ENCODE peak calls at places on chromosomes 3 and 15, in five cellular contexts. E is WERI-Rb-1, L is psoas muscle, H is adrenal gland, Z is IMR-90. Q is an unnamed sample. For H3K36me3, the result is how much of the 10 kb centered on the place peaks cover.

GRCh38 chr3:901953-902778 is 190.7 kb upstream of the CNTN6 start:
- DNase-seq in E (no peak), L (no peak), H (no peak), Z (no peak), Q (no peak)

GRCh38 chr15:39741258-39741657 is 41.4 kb downstream of the FSIP1 start:
- DNase-seq in E (no peak), L (no peak), H (no peak), Z (peak), Q (no peak)

GRCh38 chr3:197363553-197364409 is 65.4 kb upstream of the DLG1 start:
- DNase-seq in E (no peak), L (no peak), H (no peak), Z (no peak), Q (no peak)

GRCh38 chr3:76442374-76442915 is 597.5 kb upstream of the ROBO2 start:
- DNase-seq in E (no peak), L (no peak), H (no peak), Z (peak), Q (no peak)

GRCh38 chr3:153614131-153614530 is 452.1 kb downstream of the RAP2B start:
- DNase-seq in E (no peak), L (no peak), H (no peak), Z (no peak), Q (no peak)

GRCh38 chr3:174342206-174342605 is 516.9 kb upstream of the NAALADL2 start:
- DNase-seq in E (no peak), L (no peak), H (no peak), Z (peak), Q (no peak)

GRCh38 chr3:41304603-41305002 is 105.3 kb downstream of the CTNNB1 start:
- DNase-seq in E (no peak), L (no peak), H (peak), Z (peak), Q (no peak)

GRCh38 chr3:155880286-155880685 is 9.8 kb downstream of the GMPS start:
- DNase-seq in E (no peak), L (no peak), H (no peak), Z (no peak), Q (no peak)

GRCh38 chr3:35789039-35789438 is 149.7 kb downstream of the ARPP21 start:
- DNase-seq in E (no peak), L (no peak), H (no peak), Z (no peak), Q (no peak)

GRCh38 chr15:73244333-73244732 is 124.4 kb downstream of the HCN4 start:
- DNase-seq in E (peak), L (no peak), H (no peak), Z (no peak), Q (no peak)

GRCh38 chr3:114223146-114223545 is 14.2 kb downstream of the ZNF80 start:
- DNase-seq in E (no peak), L (no peak), H (no peak), Z (no peak), Q (peak)

GRCh38 chr3:157819826-157820517 is 286.2 kb downstream of the SHOX2 start:
- DNase-seq in E (no peak), L (no peak), H (no peak), Z (no peak), Q (no peak)

GRCh38 chr15:47188766-47189507 is 528.4 kb upstream of the SEMA6D start:
- DNase-seq in E (no peak), L (no peak), H (no peak), Z (no peak), Q (no peak)

GRCh38 chr15:73894133-73894814 is 20.9 kb downstream of the TBC1D21 start:
- DNase-seq in E (no peak), L (no peak), H (no peak), Z (no peak), Q (no peak)

GRCh38 chr3:129632056-129632455 is 25.6 kb upstream of the PLXND1 start:
- DNase-seq in E (no peak), L (no peak), H (no peak), Z (no peak), Q (no peak)

GRCh38 chr15:38671003-38671382 is 106.4 kb upstream of the RASGRP1 start:
- DNase-seq in E (no peak), L (no peak), H (no peak), Z (no peak), Q (no peak)

GRCh38 chr3:127779747-127780146 is 42.6 kb downstream of the MGLL start:
- DNase-seq in E (no peak), L (no peak), H (no peak), Z (peak), Q (peak)

DNA sequence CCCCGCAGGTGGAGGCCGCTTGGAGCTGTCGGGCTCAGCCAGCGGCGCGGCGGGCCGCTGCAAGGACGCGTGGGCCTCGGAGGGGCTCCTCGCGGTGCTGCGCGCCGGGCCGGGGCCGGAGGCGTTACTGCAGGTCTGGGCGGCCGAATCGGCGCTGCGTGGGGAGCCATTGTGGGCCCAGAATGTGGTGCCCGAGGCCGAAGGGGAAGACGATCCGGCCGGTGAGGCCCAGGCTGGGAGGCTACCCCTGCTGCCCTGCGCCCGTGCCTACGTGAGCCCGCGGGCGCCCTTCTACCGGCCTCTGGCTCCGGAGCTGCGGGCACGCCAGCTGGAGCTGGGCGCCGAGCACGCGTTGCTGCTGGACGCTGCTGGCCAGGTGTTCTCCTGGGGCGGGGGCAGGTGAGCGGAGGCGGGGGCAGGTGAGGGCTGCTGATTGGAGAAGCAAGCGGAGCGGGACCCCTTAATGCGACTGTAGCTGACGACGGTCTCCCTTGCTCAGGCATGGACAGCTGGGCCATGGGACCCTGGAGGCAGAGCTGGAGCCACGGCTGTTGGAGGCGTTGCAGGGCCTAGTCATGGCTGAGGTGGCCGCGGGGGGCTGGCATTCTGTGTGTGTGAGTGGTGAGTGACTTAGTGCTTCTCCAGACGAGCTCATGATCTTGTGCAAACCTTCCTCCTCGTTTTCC is 2.6 kb downstream of the RCCD1 start:
- DNase-seq in E (no peak), L (no peak), H (peak), Z (peak), Q (no peak)
- H3K4me3 ChIP-seq in E (no peak), L (peak), H (no peak), Z (peak), Q (no peak)

GRCh38 chr15:92848464-92848851 is 51.7 kb upstream of the CHD2 start:
- DNase-seq in E (no peak), L (no peak), H (no peak), Z (no peak), Q (no peak)
- H3K36me3 ChIP-seq in E (under half), L (under half), H (under half), Z (under half), Q (under half)

GRCh38 chr3:53495518-53496501 is 1.4 kb downstream of the CACNA1D start:
- DNase-seq in E (peak), L (no peak), H (peak), Z (no peak), Q (no peak)
- H3K4me3 ChIP-seq in E (peak), L (peak), H (no peak), Z (no peak), Q (no peak)

DNA sequence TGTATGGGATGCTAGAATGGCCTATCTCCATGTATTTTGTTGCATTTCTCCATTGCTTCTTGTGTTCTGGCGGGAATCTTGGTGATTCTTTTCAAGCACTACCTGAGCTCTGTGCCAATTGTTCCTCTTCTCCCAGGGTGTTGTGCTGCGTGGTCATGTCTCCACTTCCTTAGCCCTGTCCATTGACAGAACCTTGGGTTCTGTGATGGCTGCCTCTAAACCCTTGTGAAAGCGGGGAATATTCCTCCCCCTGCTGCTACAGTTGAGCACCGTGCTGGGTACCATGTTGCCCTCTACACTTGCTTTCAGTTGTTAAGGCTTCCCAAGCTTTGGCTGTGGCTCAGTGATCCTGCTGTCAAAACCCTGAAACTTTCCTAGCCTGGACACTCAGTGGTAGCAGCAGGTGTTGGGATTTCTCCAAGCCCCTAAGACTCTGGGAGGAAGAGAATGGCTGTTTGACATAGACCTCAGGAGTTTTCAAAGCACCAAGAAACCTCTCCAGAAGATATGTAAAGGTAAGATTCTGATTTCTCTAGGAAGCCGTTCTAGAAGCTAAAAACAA is 69.5 kb downstream of the MBNL1 start:
- DNase-seq in E (no peak), L (no peak), H (no peak), Z (no peak), Q (no peak)
- H3K36me3 ChIP-seq in E (under half), L (under half), H (under half), Z (under half), Q (half or more)

GRCh38 chr3:100401674-100402036 is 316 bp downstream of the LNP1 start:
- DNase-seq in E (peak), L (peak), H (peak), Z (peak), Q (no peak)

GRCh38 chr3:100402150-100402706 is 889 bp downstream of the LNP1 start:
- DNase-seq in E (no peak), L (no peak), H (no peak), Z (peak), Q (no peak)

GRCh38 chr3:100407164-100407563 is 5.8 kb downstream of the LNP1 start:
- DNase-seq in E (no peak), L (no peak), H (no peak), Z (no peak), Q (no peak)

GRCh38 chr3:100400782-100401673 is at the start of the genes LNP1 and TOMM70:
- DNase-seq in E (peak), L (peak), H (peak), Z (peak), Q (peak)

DNA sequence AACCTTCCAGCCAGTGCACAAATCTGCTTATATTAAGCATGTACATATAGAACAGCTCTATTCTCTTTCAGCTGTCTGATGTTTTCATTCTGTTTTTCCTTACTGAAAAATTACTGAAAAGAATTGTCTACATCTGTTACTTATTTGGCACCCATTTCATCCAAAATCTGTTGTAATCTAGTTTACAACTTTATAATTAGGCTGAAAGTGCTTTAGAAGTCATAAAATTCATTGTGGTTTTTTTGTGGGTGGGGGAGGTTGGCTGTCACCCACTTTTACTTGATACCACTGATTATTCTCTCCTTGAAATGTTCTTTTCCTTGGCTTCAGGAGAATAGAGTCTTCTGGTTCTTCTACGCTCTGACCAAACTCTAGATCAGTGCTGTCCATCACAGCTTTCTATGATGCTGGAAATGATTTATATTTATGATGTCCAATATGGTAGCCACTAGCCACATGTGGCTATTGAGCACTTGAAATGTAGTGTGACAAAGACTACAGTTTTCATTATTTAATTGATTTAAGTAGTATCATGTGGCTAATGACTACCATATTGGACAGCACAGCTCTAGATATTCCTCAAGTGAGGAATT is 2.7 kb downstream of the LNP1 start:
- DNase-seq in E (no peak), L (no peak), H (no peak), Z (no peak), Q (no peak)
- H3K4me3 ChIP-seq in E (no peak), L (peak), H (no peak), Z (no peak), Q (peak)

DNA sequence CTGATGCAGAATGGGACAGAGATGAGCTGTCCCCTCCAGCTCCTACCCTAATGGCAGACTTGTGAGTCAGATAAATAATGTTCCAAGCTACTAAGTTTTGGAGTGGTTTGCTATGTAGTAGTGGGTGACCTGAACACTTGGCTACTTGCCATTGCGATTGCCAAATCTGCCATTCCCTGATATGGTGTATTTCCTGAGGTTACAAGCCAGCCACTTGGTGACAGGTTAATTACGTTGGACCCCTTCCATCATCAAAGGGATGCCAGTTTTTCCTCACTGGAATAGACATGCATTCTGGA is 33.6 kb downstream of the MORF4L1 start:
- DNase-seq in E (no peak), L (peak), H (peak), Z (peak), Q (no peak)
- H3K36me3 ChIP-seq in E (half or more), L (under half), H (half or more), Z (half or more), Q (half or more)

DNA sequence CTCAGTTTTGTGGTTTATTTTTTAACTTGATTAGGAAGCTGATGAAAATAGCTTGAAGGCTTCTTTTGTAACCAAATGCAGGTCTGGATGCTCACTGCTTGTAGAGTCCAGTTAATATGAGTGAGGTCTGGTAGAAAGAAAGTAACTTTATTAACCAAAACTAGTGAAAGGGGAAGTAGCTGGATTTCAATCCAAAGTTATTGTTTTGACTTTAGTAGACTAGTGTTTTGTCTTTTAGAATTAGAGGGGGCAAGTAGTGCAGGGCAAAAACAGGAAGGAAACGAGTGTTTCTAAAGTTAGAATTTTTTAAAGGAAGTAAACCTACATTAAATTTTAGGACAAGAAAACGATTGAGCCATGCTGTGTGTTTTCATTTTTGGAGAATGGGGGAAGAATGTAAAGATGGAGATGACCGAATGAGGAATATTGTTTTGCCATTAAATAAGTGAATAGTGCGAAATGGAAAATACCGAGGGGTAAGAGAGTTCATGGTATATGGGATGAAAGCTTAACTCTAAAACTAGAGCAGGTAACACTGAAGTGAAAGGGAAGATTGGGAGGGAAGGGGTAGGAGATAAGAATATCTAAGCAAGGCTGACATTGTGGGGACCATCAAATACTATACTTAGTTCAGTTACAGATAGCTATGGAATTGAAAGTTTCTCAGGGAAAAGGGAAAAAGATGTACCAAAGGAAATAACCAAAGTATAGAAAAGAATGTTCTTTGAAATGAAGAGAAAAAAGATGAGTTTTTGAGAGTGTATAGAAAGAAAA is 40.0 kb downstream of the USP3 start:
- DNase-seq in E (no peak), L (no peak), H (no peak), Z (no peak), Q (no peak)
- H3K4me3 ChIP-seq in E (no peak), L (no peak), H (no peak), Z (no peak), Q (peak)

Q was measured in CD4-positive, CD25-positive, alpha-beta regulatory T cell.